ENCODE peak calls at places on chromosome 4, in six cellular contexts. V, E, J, W, B and Y are unnamed samples.

GRCh38 chr4:185809517-185810071 is 2.4 kb downstream of the SORBS2 start:
- DNase-seq in E (no peak), V (no peak), B (no peak), W (no peak), J (no peak), Y (no peak)

GRCh38 chr4:74661427-74662171 is 132.7 kb downstream of the BTC start:
- DNase-seq in W (no peak), B (no peak), E (peak; percentile 52), J (no peak), V (no peak), Y (peak; percentile 51)

GRCh38 chr4:47631161-47631560 is 146.1 kb downstream of the ATP10D start:
- DNase-seq in W (no peak), J (no peak), B (no peak), V (no peak), E (no peak), Y (no peak)

GRCh38 chr4:78691971-78692814 is 84.0 kb upstream of the BMP2K start:
- DNase-seq in B (no peak), V (no peak), W (no peak), E (peak; percentile 30), J (peak; percentile 5), Y (no peak)

GRCh38 chr4:53089940-53090729 is 228.0 kb downstream of the RASL11B start:
- DNase-seq in B (no peak), J (peak; percentile 2), W (no peak), E (no peak), V (no peak), Y (peak; percentile 45)

GRCh38 chr4:56689231-56689630 is 8.1 kb upstream of the HOPX start:
- DNase-seq in V (no peak), J (no peak), W (no peak), B (no peak), E (no peak), Y (no peak)

GRCh38 chr4:7547368-7548040 is 112.8 kb upstream of the PSAPL1 start:
- DNase-seq in V (peak; percentile 76), E (peak; percentile 26), B (no peak), W (no peak), J (no peak), Y (no peak)

GRCh38 chr4:178205826-178206225 is 763.6 kb upstream of the AGA start:
- DNase-seq in J (no peak), V (no peak), W (no peak), B (no peak), E (peak; percentile 28), Y (no peak)

GRCh38 chr4:28421221-28421620 is 1560.6 kb downstream of the STIM2 start:
- DNase-seq in J (no peak), V (no peak), B (no peak), W (no peak), E (no peak), Y (no peak)

GRCh38 chr4:186297013-186297645 is 31.1 kb downstream of the F11 start:
- DNase-seq in E (peak; percentile 54), J (peak; percentile 51), V (peak; percentile 22), W (no peak), B (peak; percentile 6), Y (peak; percentile 67)

GRCh38 chr4:111979921-111980320 is 165.3 kb upstream of the FAM241A start:
- DNase-seq in E (no peak), W (no peak), J (no peak), V (no peak), B (no peak), Y (no peak)

GRCh38 chr4:132540797-132541196 is 608.3 kb upstream of the PCDH10 start:
- DNase-seq in J (no peak), E (no peak), V (no peak), B (no peak), W (no peak), Y (no peak)

GRCh38 chr4:165312506-165312905 is 15.0 kb upstream of the MSMO1 start:
- DNase-seq in J (peak; percentile 41), V (no peak), B (no peak), E (peak; percentile 69), W (no peak), Y (peak; percentile 89)

GRCh38 chr4:105022811-105023667 is 123.6 kb upstream of the TET2 start:
- DNase-seq in W (no peak), J (no peak), B (no peak), E (peak; percentile 67), V (no peak), Y (peak; percentile 33)

GRCh38 chr4:158161561-158162354 is 11.1 kb downstream of the GASK1B start:
- DNase-seq in B (no peak), V (no peak), W (no peak), E (peak; percentile 93), J (peak; percentile 64), Y (peak; percentile 87)

GRCh38 chr4:67151376-67152343 is 393.6 kb downstream of the CENPC start:
- DNase-seq in V (no peak), W (no peak), J (no peak), B (no peak), E (no peak), Y (no peak)

GRCh38 chr4:41124916-41125548 is 89.3 kb downstream of the APBB2 start:
- DNase-seq in B (no peak), J (peak; percentile 17), W (no peak), E (peak; percentile 45), V (no peak), Y (no peak)

GRCh38 chr4:104344342-104344980 is 150.2 kb downstream of the CXXC4 start:
- DNase-seq in J (no peak), W (no peak), E (no peak), B (no peak), V (no peak), Y (no peak)

GRCh38 chr4:110106946-110107325 is 91.5 kb downstream of the ELOVL6 start:
- DNase-seq in V (no peak), J (peak; percentile 16), B (no peak), E (peak; percentile 43), W (no peak), Y (peak; percentile 93)

GRCh38 chr4:53450773-53451172 is 73.3 kb downstream of the FIP1L1 start:
- DNase-seq in E (peak; percentile 2), V (no peak), J (no peak), B (no peak), W (no peak), Y (peak; percentile 45)

GRCh38 chr4:30718021-30718888 is 1.9 kb upstream of the PCDH7 start:
- DNase-seq in E (peak; percentile 60), B (peak; percentile 73), J (peak; percentile 61), W (peak; percentile 47), V (peak; percentile 21), Y (peak; percentile 64)

GRCh38 chr4:155353923-155354540 is 22.7 kb downstream of the MAP9 start:
- DNase-seq in W (peak; percentile 64), J (peak; percentile 8), V (peak; percentile 16), E (peak; percentile 25), B (peak; percentile 55), Y (peak; percentile 50)

GRCh38 chr4:23878235-23878861 is 11.5 kb downstream of the PPARGC1A start:
- DNase-seq in J (no peak), W (no peak), V (no peak), E (no peak), B (no peak), Y (no peak)

GRCh38 chr4:41157009-41157408 is 57.3 kb downstream of the APBB2 start:
- DNase-seq in E (no peak), W (no peak), V (no peak), B (no peak), J (no peak), Y (no peak)

GRCh38 chr4:112377701-112378620 is 80.8 kb downstream of the ALPK1 start:
- DNase-seq in E (no peak), V (no peak), J (no peak), B (no peak), W (no peak), Y (no peak)

GRCh38 chr4:19213388-19213787 is 1038.3 kb upstream of the SLIT2 start:
- DNase-seq in B (no peak), J (no peak), V (no peak), W (no peak), E (peak; percentile 8), Y (peak; percentile 76)

GRCh38 chr4:6991771-6992557 is 51.2 kb upstream of the TADA2B start:
- DNase-seq in E (peak; percentile 90), V (no peak), W (no peak), B (peak; percentile 52), J (peak; percentile 51), Y (peak; percentile 92)

GRCh38 chr4:184476660-184477059 is 2.3 kb upstream of the IRF2 start:
- DNase-seq in V (no peak), B (no peak), W (no peak), J (no peak), E (no peak), Y (no peak)

GRCh38 chr4:163693211-163693610 is 198.7 kb downstream of the TMA16 start:
- DNase-seq in B (no peak), V (no peak), J (no peak), E (peak; percentile 62), W (no peak), Y (peak; percentile 50)

GRCh38 chr4:108849611-108850406 is 87.0 kb upstream of the ETNPPL start:
- DNase-seq in V (no peak), J (peak; percentile 7), E (peak; percentile 66), B (no peak), W (no peak), Y (peak; percentile 83)

GRCh38 chr4:143224255-143224654 is 39.5 kb downstream of the USP38 start:
- DNase-seq in E (no peak), V (no peak), W (no peak), B (no peak), J (no peak), Y (no peak)

GRCh38 chr4:165369522-165369921 is 9.3 kb upstream of the CPE start:
- DNase-seq in W (no peak), E (no peak), B (no peak), V (no peak), J (no peak), Y (peak; percentile 37)

GRCh38 chr4:54942735-54943134 is 182.7 kb downstream of the KDR start:
- DNase-seq in V (no peak), J (no peak), E (no peak), B (no peak), W (no peak), Y (no peak)